ENCODE peak calls at places on chromosomes 3 and 15, in ten cellular contexts. H is astrocyte of the spinal cord, Z is Calu3, A is K562, Y is endothelial cell, F is DND-41, M is CD14-positive monocyte, P is ovary, R is fibroblast of lung, T is NB4. G is an unnamed sample.

GRCh38 chr3:42300013-42300412 is 34.0 kb upstream of the CCK start:
- DNase-seq in P (no peak), H (peak; percentile 53), R (peak; percentile 35), A (no peak), Z (peak; percentile 31), Y (peak; percentile 68), T (peak; percentile 46), F (peak; percentile 61), M (no peak), G (peak; percentile 12)

GRCh38 chr3:105938101-105938500 is 69.3 kb upstream of the CBLB start:
- DNase-seq in H (peak; percentile 48), T (no peak), M (no peak), R (peak; percentile 59), Z (no peak), F (no peak), Y (no peak), P (no peak), A (no peak), G (peak; percentile 24)

GRCh38 chr3:52092291-52092660 is 35.9 kb upstream of the DUSP7 start:
- DNase-seq in F (no peak), M (no peak), H (no peak), A (no peak), Z (no peak), P (no peak), Y (no peak), R (no peak), T (no peak), G (no peak)

GRCh38 chr15:43118829-43119228 is 13.0 kb upstream of the UBR1 start:
- DNase-seq in R (no peak), A (no peak), F (no peak), Z (no peak), Y (no peak), M (no peak), P (no peak), H (no peak), T (no peak), G (no peak)

GRCh38 chr3:72068621-72069020 is 283.7 kb upstream of the PROK2 start:
- DNase-seq in R (peak; percentile 17), M (no peak), A (no peak), F (no peak), Z (no peak), P (no peak), T (no peak), Y (no peak), H (no peak), G (no peak)

GRCh38 chr3:12574131-12574530 is 17.2 kb downstream of the MKRN2 start:
- DNase-seq in R (peak; percentile 33), T (no peak), M (no peak), A (no peak), Z (no peak), P (no peak), H (no peak), F (no peak), Y (no peak), G (peak; percentile 38)

GRCh38 chr3:65597225-65597951 is 441.3 kb downstream of the MAGI1 start:
- DNase-seq in Z (peak; percentile 87), H (no peak), P (peak; percentile 23), T (no peak), Y (peak; percentile 59), M (no peak), F (no peak), R (peak; percentile 68), A (no peak), G (no peak)

GRCh38 chr3:167466961-167467360 is 6.9 kb downstream of the SERPINI2 start:
- DNase-seq in Z (no peak), A (no peak), R (no peak), Y (no peak), H (no peak), P (no peak), F (no peak), T (no peak), M (no peak), G (no peak)

GRCh38 chr15:57384816-57385215 is 8.5 kb downstream of the CGNL1 start:
- DNase-seq in Z (no peak), P (no peak), H (peak; percentile 57), F (no peak), R (peak; percentile 86), A (no peak), T (no peak), Y (no peak), M (no peak), G (peak; percentile 4)

GRCh38 chr15:90902996-90903732 is at the start of gene MAN2A2:
- DNase-seq in P (peak; percentile 63), Y (peak; percentile 43), M (no peak), R (peak; percentile 55), A (peak; percentile 78), T (peak; percentile 92), F (peak; percentile 72), Z (peak; percentile 59), H (peak; percentile 32), G (peak; percentile 19)

GRCh38 chr3:157499342-157499963 is 3.8 kb downstream of the VEPH1 start:
- DNase-seq in M (no peak), F (no peak), R (peak; percentile 49), A (no peak), Z (peak; percentile 93), T (no peak), Y (peak; percentile 55), H (peak; percentile 22), P (peak; percentile 10), G (no peak)

GRCh38 chr3:139588450-139588849 is 48.9 kb upstream of the RBP1 start:
- DNase-seq in Z (peak; percentile 41), A (peak; percentile 17), F (no peak), R (no peak), H (no peak), Y (peak; percentile 51), T (peak; percentile 11), M (no peak), P (no peak), G (no peak)
- TF ChIP-seq CTCF in Z (no peak), A (peak; percentile 36), F (no peak), R (no peak), H (no peak), Y (no peak), T (no peak), M (no peak), P (no peak), G (no peak)

GRCh38 chr3:141308588-141309218 is 59.6 kb upstream of the ZBTB38 start:
- DNase-seq in Y (peak; percentile 75), Z (peak; percentile 92), R (peak; percentile 44), A (peak; percentile 69), T (no peak), H (peak; percentile 42), F (no peak), M (no peak), P (peak; percentile 50), G (no peak)
- TF ChIP-seq CTCF in Y (peak; percentile 41), Z (peak; percentile 89), R (peak; percentile 51), A (peak; percentile 73), T (no peak), H (peak; percentile 68), F (no peak), M (no peak), P (peak; percentile 16), G (peak; percentile 60)

DNA sequence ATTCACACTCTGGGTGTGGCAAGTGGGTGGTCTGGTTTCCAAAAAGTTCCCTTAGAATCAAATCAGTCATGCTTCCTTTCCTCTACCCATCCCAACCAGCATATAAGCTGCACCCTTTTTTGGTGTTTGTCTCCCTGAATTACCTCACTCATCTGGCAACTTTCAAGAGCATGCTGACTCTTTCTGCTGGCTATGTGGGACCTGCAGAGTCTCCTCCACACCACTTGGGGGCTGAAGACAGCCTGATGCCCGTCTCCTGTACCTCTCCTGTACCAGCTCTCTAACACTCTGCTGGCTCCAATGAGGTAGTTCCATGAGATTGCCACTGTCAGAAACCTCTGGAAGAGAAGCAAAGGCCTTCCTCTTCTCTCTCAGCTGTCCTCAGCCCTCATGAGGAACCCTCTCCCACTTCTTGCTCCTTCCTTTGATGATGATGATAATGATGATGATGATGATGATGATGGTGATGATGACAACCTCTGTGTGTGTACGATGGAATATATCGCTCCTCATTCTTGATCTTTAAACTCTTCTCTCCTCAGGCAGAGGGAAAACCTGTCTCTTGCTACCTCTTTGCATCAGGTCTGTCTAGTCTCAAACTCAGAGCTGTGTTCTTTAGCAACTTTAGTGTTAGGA is 257.4 kb downstream of the ZNF621 start:
- DNase-seq in Y (no peak), A (no peak), Z (peak; percentile 15), T (peak; percentile 24), M (no peak), F (no peak), P (no peak), R (no peak), H (no peak), G (no peak)
- TF ChIP-seq CTCF in Y (no peak), A (peak; percentile 35), Z (no peak), T (peak; percentile 30), M (no peak), F (peak; percentile 29), P (no peak), R (no peak), H (no peak), G (no peak)

GRCh38 chr3:27485853-27486252 is 1.7 kb upstream of the SLC4A7 start:
- DNase-seq in P (no peak), T (no peak), A (no peak), Z (no peak), R (peak; percentile 35), F (no peak), Y (no peak), M (no peak), H (no peak), G (no peak)

GRCh38 chr3:27486328-27486727 is 2.1 kb upstream of the SLC4A7 start:
- DNase-seq in Z (no peak), M (no peak), F (no peak), T (no peak), A (no peak), H (no peak), P (no peak), Y (no peak), R (no peak), G (no peak)

GRCh38 chr3:27483117-27484001 is 825 bp downstream of the SLC4A7 start:
- DNase-seq in Y (peak; percentile 53), F (peak; percentile 56), R (peak; percentile 90), H (peak; percentile 81), P (peak; percentile 72), Z (peak; percentile 33), T (peak; percentile 82), A (no peak), M (peak; percentile 57), G (peak; percentile 66)

GRCh38 chr3:27487383-27487782 is 3.2 kb upstream of the SLC4A7 start:
- DNase-seq in P (no peak), T (no peak), R (no peak), F (no peak), M (no peak), Y (no peak), A (no peak), H (no peak), Z (no peak), G (no peak)

DNA sequence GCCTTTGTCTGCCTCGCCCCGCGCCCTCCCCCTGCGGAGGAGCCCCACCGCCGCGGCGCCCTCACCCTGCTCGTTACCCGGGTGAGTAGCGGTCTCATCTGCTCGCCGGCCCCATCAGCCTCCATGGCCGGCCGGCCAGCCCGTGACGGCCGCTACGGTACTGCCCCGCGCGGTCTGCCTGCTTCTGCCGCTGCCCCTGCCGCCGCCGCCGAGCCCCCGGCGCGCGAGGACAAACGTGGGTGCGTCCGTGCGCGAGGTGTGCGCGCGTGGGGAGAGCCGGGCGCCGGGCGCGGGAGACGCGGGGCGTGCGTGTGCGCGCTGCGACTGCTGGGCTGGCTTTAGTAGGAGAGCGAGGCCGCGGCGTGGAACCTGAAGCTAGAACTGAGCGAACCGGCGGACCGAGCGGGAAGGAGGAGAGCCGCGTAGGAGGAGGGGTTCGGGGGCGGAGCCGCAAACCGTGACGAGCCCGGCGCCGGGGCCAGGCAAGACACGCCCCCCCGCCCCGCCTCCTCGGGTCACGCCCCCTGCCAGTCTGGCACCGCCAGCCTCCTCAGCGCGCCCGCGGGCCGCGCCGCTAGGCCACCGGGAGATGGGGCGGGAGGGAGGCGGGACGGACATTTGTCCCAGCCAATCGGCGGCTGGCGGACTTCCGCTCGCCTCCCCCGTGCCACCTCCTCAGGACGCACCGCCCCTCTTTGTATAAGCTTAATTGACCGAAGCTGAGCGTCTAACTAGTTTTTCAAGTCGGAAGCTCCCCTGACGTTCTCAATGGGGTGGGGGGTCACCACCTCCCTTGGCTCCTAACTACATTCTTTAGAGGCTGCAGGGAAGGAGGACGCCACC is at the start of gene SLC4A7:
- DNase-seq in M (peak; percentile 97), F (peak; percentile 98), A (peak; percentile 83), Y (peak; percentile 99), T (peak; percentile 96), H (peak; percentile 98), R (peak; percentile 95), Z (peak; percentile 99), P (peak; percentile 99), G (peak; percentile 92)
- TF ChIP-seq CTCF in M (no peak), F (peak; percentile 8), A (no peak), Y (no peak), T (no peak), H (no peak), R (no peak), Z (no peak), P (no peak), G (no peak)

G was measured in HFFc6.